ENCODE peak calls at places on chromosomes 12 and 14, in eight cellular contexts. U is cardiac muscle cell, B is thoracic aorta, G is GM23248, V is right cardiac atrium, R is brain microvascular endothelial cell, T is left ventricle myocardium inferior, L is Peyer's patch. O is an unnamed sample.

GRCh38 chr12:131093971-131094830 is 140.5 kb downstream of the ADGRD1 start:
- DNase-seq in U (no peak), B (no peak), G (no peak), V (peak), R (no peak), T (no peak), L (no peak), O (no peak)

GRCh38 chr12:82857911-82858533 is 171.3 kb downstream of the TMTC2 start:
- DNase-seq in U (no peak), B (no peak), G (no peak), V (no peak), R (no peak), T (no peak), L (no peak), O (no peak)

GRCh38 chr14:99426796-99427346 is 53.8 kb downstream of the SETD3 start:
- DNase-seq in U (no peak), B (no peak), G (no peak), V (no peak), R (no peak), T (no peak), L (no peak), O (no peak)

GRCh38 chr14:91113829-91114078 is at the start of gene DGLUCY:
- DNase-seq in U (peak), B (peak), G (peak), V (peak), R (no peak), T (peak), L (peak), O (no peak)

GRCh38 chr14:104157303-104157928 is 19.0 kb downstream of the KIF26A start:
- DNase-seq in U (no peak), B (no peak), G (no peak), V (no peak), R (no peak), T (no peak), L (no peak), O (no peak)

GRCh38 chr12:85058339-85058738 is 22.2 kb downstream of the LRRIQ1 start:
- DNase-seq in U (no peak), B (no peak), G (no peak), V (no peak), R (no peak), T (no peak), L (no peak), O (no peak)

GRCh38 chr14:24147761-24148428 is 597 bp downstream of the RNF31 start:
- DNase-seq in U (no peak), B (no peak), G (peak), V (no peak), R (no peak), T (no peak), L (no peak), O (no peak)

GRCh38 chr12:70603044-70603443 is 34.2 kb downstream of the PTPRB start:
- DNase-seq in U (no peak), B (no peak), G (peak), V (no peak), R (no peak), T (no peak), L (no peak), O (no peak)

GRCh38 chr12:76927170-76927784 is 48.5 kb upstream of the CSRP2 start:
- DNase-seq in U (peak), B (no peak), G (peak), V (no peak), R (peak), T (peak), L (no peak), O (no peak)

GRCh38 chr14:94764573-94764972 is 5.3 kb downstream of the GSC start:
- DNase-seq in U (no peak), B (no peak), G (no peak), V (no peak), R (no peak), T (no peak), L (no peak), O (no peak)

GRCh38 chr14:37579250-37579649 is 15.8 kb downstream of the FOXA1 start:
- DNase-seq in U (no peak), B (no peak), G (no peak), V (no peak), R (no peak), T (no peak), L (no peak), O (no peak)

GRCh38 chr12:56257491-56258067 is 605 bp downstream of the ANKRD52 start:
- DNase-seq in U (peak), B (no peak), G (peak), V (no peak), R (no peak), T (no peak), L (no peak), O (no peak)

GRCh38 chr12:120514002-120514401 is 15.0 kb downstream of the COQ5 start:
- DNase-seq in U (no peak), B (no peak), G (no peak), V (no peak), R (no peak), T (no peak), L (no peak), O (peak)

GRCh38 chr14:39398382-39398781 is 33.9 kb downstream of the FBXO33 start:
- DNase-seq in U (no peak), B (no peak), G (no peak), V (no peak), R (no peak), T (no peak), L (no peak), O (no peak)

GRCh38 chr12:52232916-52233461 is at the start of gene KRT7:
- DNase-seq in U (no peak), B (no peak), G (no peak), V (no peak), R (no peak), T (no peak), L (no peak), O (no peak)

GRCh38 chr14:106844608-106845285 is 1318.4 kb downstream of the TMEM121 start:
- DNase-seq in U (no peak), B (no peak), G (no peak), V (peak), R (no peak), T (peak), L (peak), O (no peak)

GRCh38 chr12:94250130-94250529 is 101.8 kb downstream of the PLXNC1 start:
- DNase-seq in U (no peak), B (no peak), G (no peak), V (no peak), R (no peak), T (no peak), L (no peak), O (no peak)

GRCh38 chr14:105136401-105137322 is 31.9 kb downstream of the JAG2 start:
- DNase-seq in U (no peak), B (no peak), G (no peak), V (no peak), R (no peak), T (no peak), L (no peak), O (no peak)

GRCh38 chr12:32993404-32993803 is 96.8 kb upstream of the PKP2 start:
- DNase-seq in U (no peak), B (no peak), G (no peak), V (no peak), R (no peak), T (no peak), L (no peak), O (no peak)

GRCh38 chr14:66069830-66070541 is 416.2 kb upstream of the CCDC196 start:
- DNase-seq in U (no peak), B (no peak), G (peak), V (no peak), R (no peak), T (no peak), L (no peak), O (no peak)

GRCh38 chr12:57521475-57522018 is 1.1 kb upstream of the MBD6 start:
- DNase-seq in U (peak), B (no peak), G (peak), V (peak), R (no peak), T (peak), L (peak), O (peak)

GRCh38 chr12:93254911-93255310 is 122.8 kb upstream of the NUDT4 start:
- DNase-seq in U (no peak), B (no peak), G (no peak), V (no peak), R (no peak), T (no peak), L (no peak), O (no peak)

GRCh38 chr14:69183735-69184134 is 7.6 kb upstream of the EXD2 start:
- DNase-seq in U (no peak), B (no peak), G (no peak), V (no peak), R (peak), T (no peak), L (no peak), O (no peak)

GRCh38 chr12:94678396-94678795 is 28.0 kb upstream of the TMCC3 start:
- DNase-seq in U (no peak), B (no peak), G (no peak), V (no peak), R (no peak), T (no peak), L (no peak), O (no peak)

GRCh38 chr12:54941659-54942058 is 42.9 kb downstream of the TESPA1 start:
- DNase-seq in U (no peak), B (no peak), G (no peak), V (no peak), R (no peak), T (no peak), L (no peak), O (no peak)

GRCh38 chr14:75279739-75280447 is 1.3 kb downstream of the FOS start:
- DNase-seq in U (no peak), B (no peak), G (peak), V (no peak), R (no peak), T (peak), L (no peak), O (no peak)

GRCh38 chr14:24249230-24250021 is 7.0 kb upstream of the TINF2 start:
- DNase-seq in U (no peak), B (no peak), G (no peak), V (no peak), R (no peak), T (no peak), L (no peak), O (no peak)

GRCh38 chr12:56321027-56321426 is 5.2 kb upstream of the CNPY2 start:
- DNase-seq in U (no peak), B (no peak), G (peak), V (no peak), R (no peak), T (no peak), L (no peak), O (no peak)

GRCh38 chr12:38915783-38916182 is 10.4 kb upstream of the CPNE8 start:
- DNase-seq in U (no peak), B (no peak), G (no peak), V (no peak), R (no peak), T (no peak), L (no peak), O (no peak)

GRCh38 chr14:58272589-58273372 is 25.6 kb upstream of the ARID4A start:
- DNase-seq in U (no peak), B (no peak), G (peak), V (no peak), R (peak), T (no peak), L (no peak), O (no peak)

GRCh38 chr12:68364893-68365725 is 32.9 kb upstream of the MDM1 start:
- DNase-seq in U (peak), B (peak), G (peak), V (peak), R (peak), T (peak), L (peak), O (peak)

GRCh38 chr14:100652739-100653138 is 65.5 kb upstream of the BEGAIN start:
- DNase-seq in U (no peak), B (no peak), G (no peak), V (no peak), R (no peak), T (no peak), L (no peak), O (no peak)

GRCh38 chr14:41901089-41901488 is 294.4 kb downstream of the LRFN5 start:
- DNase-seq in U (no peak), B (no peak), G (no peak), V (no peak), R (no peak), T (no peak), L (no peak), O (no peak)

DNA sequence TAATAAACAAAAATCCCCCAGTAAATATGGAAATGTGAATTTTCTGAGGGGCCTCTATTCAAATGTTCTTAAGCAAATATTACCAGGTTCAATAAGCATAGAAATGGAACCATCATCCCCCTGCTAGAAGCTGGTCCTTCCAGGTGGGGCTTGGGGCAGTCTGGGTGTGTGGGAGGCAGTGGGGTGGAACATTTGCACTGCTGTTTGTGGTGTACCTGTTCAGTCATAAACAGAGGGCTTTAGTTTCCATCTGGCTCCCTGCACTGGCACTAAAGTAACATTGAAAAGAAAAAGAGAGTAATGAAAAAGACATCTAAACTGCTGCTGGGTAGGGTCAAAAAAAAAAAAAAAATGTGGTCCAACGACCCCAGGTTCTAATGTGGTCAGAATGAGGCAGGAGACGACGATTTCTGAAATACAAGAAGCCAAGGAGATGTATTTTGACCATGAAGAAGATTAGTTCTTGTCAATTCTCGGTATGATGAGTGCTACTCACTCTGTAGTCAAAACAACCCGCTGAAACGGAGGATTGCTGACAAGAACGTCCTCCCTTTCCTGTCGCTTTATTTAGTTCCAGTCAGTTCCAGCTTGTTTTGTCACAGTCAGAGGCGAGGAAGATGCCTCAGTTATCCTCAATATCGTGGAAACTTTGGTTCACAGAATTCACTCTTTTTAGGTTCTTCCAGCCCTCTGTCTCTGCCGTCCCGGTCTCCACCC is 44.2 kb upstream of the MANSC4 start:
- DNase-seq in U (no peak), B (no peak), G (no peak), V (no peak), R (no peak), T (no peak), L (peak), O (no peak)
- H3K27ac ChIP-seq in U (no peak), B (no peak), G (no peak), V (no peak), R (no peak), T (no peak), L (peak), O (no peak)

DNA sequence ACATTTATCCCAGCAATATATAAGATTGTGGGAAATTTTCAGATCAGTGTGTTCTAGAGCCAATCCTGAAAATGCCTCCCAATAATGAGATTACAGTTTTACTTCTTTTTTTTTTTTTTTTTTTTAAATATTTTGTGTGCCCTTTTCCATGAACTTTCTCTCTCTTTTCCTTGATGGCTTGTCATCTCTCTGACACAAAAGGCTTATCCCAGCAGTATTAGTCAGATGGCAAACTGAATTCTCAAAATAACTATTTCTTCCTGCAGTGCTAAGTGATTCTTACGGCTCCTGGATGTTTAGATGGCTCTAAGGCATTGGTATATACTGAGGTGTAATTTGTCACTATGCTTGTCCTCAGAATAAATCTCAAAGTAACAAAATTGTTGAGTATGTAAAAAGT is 86.7 kb downstream of the LRP6 start:
- DNase-seq in U (no peak), B (no peak), G (no peak), V (no peak), R (no peak), T (no peak), L (no peak), O (no peak)
- H3K27ac ChIP-seq in U (no peak), B (no peak), G (peak), V (no peak), R (no peak), T (no peak), L (no peak), O (no peak)

DNA sequence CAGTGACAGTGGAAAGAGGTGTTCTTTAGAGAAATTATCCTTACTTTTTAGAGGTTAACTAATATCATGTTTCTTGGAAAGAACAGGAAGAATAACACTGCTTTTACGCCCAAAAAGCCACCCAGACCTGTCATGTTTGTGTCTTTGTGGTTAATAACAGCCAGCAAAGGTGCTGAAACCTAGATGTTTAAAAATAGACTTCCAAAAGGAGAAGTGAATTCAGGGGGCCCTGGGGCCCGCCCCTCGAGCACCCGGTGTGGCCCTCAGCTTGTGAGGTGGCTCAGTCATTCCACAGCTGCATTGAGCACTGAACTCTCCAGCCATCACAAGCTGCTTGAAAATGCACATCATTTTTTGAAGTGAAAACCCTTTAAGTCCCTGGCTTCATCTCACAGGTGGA is 20.8 kb upstream of the AMN start:
- DNase-seq in U (no peak), B (no peak), G (no peak), V (no peak), R (no peak), T (no peak), L (peak), O (no peak)
- H3K27ac ChIP-seq in U (peak), B (no peak), G (no peak), V (no peak), R (no peak), T (no peak), L (peak), O (no peak)

DNA sequence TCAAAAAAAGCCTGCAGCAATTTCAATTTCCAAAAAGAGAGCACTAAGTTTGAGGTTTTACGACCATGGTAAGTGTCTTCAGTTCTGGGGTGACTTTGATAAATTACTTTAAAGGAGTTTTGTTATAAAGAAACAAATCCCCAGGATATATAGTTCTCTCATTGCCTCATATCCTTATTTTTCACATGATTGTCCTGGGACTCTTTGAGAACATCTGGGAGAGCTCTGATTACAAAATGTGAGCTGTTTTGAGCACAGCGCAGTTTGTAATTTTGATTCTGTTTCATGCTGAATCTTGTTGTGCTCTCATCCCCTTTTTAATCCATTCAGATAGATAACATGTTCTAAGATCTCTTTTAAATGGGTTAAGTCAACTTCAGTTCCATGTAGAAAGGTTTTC is 67.7 kb upstream of the DCN start:
- DNase-seq in U (no peak), B (no peak), G (peak), V (no peak), R (no peak), T (no peak), L (no peak), O (no peak)
- H3K27ac ChIP-seq in U (no peak), B (no peak), G (peak), V (no peak), R (no peak), T (peak), L (no peak), O (no peak)

GRCh38 chr12:78793491-78793890 is 71.1 kb upstream of the SYT1 start:
- DNase-seq in U (no peak), B (no peak), G (no peak), V (no peak), R (no peak), T (no peak), L (no peak), O (no peak)

GRCh38 chr12:78795934-78796445 is 68.6 kb upstream of the SYT1 start:
- DNase-seq in U (no peak), B (no peak), G (no peak), V (no peak), R (no peak), T (no peak), L (no peak), O (no peak)

GRCh38 chr12:78797201-78797931 is 67.2 kb upstream of the SYT1 start:
- DNase-seq in U (no peak), B (no peak), G (peak), V (no peak), R (peak), T (no peak), L (no peak), O (no peak)

GRCh38 chr12:78792052-78792698 is 72.4 kb upstream of the SYT1 start:
- DNase-seq in U (no peak), B (no peak), G (no peak), V (no peak), R (no peak), T (no peak), L (no peak), O (no peak)

GRCh38 chr12:78793982-78794381 is 70.6 kb upstream of the SYT1 start:
- DNase-seq in U (no peak), B (no peak), G (no peak), V (no peak), R (no peak), T (no peak), L (no peak), O (no peak)
- H3K27ac ChIP-seq in U (no peak), B (no peak), G (no peak), V (no peak), R (no peak), T (no peak), L (no peak), O (no peak)

GRCh38 chr12:6178981-6179761 is 21.0 kb upstream of the CD9 start:
- DNase-seq in U (peak), B (no peak), G (peak), V (no peak), R (peak), T (no peak), L (no peak), O (no peak)

GRCh38 chr12:6181583-6182278 is 18.5 kb upstream of the CD9 start:
- DNase-seq in U (no peak), B (no peak), G (no peak), V (no peak), R (no peak), T (no peak), L (no peak), O (no peak)

GRCh38 chr12:6181166-6181565 is 19.0 kb upstream of the CD9 start:
- DNase-seq in U (no peak), B (no peak), G (no peak), V (no peak), R (no peak), T (no peak), L (no peak), O (no peak)

GRCh38 chr12:6182279-6182898 is 17.8 kb upstream of the CD9 start:
- DNase-seq in U (no peak), B (no peak), G (peak), V (peak), R (peak), T (peak), L (no peak), O (no peak)

DNA sequence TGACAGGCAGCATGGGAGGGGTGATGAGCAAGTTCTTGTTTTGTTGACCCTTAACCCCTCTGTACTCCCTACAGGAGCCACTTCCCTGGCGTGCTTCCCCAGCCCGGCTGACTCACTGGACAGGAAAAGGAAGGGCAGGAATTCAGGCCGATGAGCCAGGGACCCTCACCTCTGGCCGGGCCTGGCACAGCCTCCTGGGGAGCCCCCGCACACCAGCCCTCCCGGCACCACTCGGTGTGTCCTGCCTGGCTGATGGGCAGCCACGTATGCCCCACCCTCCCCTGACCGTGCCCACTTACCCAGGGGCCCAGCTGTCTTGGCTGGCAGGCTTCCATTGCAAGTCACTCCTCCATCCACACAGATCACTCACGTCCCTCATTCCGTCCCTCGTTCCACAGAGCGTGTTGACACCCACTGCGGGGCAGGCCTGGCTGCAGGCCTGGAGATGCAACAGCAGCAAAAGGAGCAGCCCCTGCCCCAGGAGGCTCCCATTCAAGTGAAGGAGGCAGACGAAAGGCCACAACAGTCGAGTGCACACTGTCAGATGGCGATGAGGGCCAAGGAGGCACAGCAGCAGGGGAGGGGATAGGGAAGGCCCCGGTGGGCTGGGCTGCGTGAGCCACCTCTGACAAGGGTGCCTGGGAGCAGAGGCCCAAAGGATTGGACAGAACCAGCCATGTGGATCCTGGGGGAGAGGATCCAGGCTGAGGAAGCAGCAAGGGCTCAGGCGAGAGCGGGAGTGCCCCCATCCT is 19.7 kb upstream of the CD9 start:
- DNase-seq in U (no peak), B (no peak), G (peak), V (peak), R (peak), T (peak), L (no peak), O (no peak)
- H3K27ac ChIP-seq in U (no peak), B (peak), G (peak), V (peak), R (peak), T (peak), L (no peak), O (peak)